ENCODE peak calls at places on chromosomes 5 and 9, in seven cellular contexts. F is B cell, R is AG04450, E is activated T-cell treated with anti-CD3 and anti-CD28 coated beads for 1 hour, I is heart left ventricle, G is Peyer's patch, Z is GM23248. B is an unnamed sample.

GRCh38 chr5:158246661-158247060 is 387.7 kb upstream of the CLINT1 start:
- DNase-seq in F (no peak), R (no peak), E (no peak), I (no peak), G (no peak), Z (no peak), B (no peak)

GRCh38 chr9:120583958-120584369 is 4.0 kb upstream of the CDK5RAP2 start:
- DNase-seq in F (peak; percentile 86), R (peak; percentile 69), E (no peak), I (peak; percentile 44), G (peak; percentile 28), Z (peak; percentile 77), B (peak; percentile 63)

GRCh38 chr9:123355761-123356520 is at the start of gene CRB2:
- DNase-seq in F (no peak), R (no peak), E (no peak), I (no peak), G (no peak), Z (no peak), B (no peak)

GRCh38 chr9:136626740-136627642 is 35.7 kb upstream of the EGFL7 start:
- DNase-seq in F (no peak), R (no peak), E (no peak), I (peak; percentile 6), G (no peak), Z (peak; percentile 26), B (no peak)

GRCh38 chr5:124663101-124663506 is 83.3 kb downstream of the ZNF608 start:
- DNase-seq in F (no peak), R (no peak), E (no peak), I (no peak), G (no peak), Z (peak; percentile 29), B (no peak)

GRCh38 chr5:4571248-4571950 is 568.7 kb upstream of the ADAMTS16 start:
- DNase-seq in F (no peak), R (no peak), E (no peak), I (no peak), G (no peak), Z (no peak), B (no peak)

GRCh38 chr9:104240890-104241289 is 146.8 kb downstream of the SMC2 start:
- DNase-seq in F (no peak), R (no peak), E (no peak), I (no peak), G (no peak), Z (no peak), B (no peak)

GRCh38 chr9:138097501-138097991 is 220.0 kb downstream of the CACNA1B start:
- DNase-seq in F (no peak), R (no peak), E (no peak), I (peak; percentile 1), G (peak; percentile 3), Z (no peak), B (no peak)

GRCh38 chr9:97889941-97890557 is 32.3 kb downstream of the TRMO start:
- DNase-seq in F (no peak), R (no peak), E (peak; percentile 64), I (no peak), G (peak; percentile 47), Z (peak; percentile 44), B (peak; percentile 36)

GRCh38 chr9:128945798-128946501 is 1.5 kb downstream of the DOLK start:
- DNase-seq in F (no peak), R (no peak), E (no peak), I (no peak), G (no peak), Z (no peak), B (no peak)

GRCh38 chr5:139204196-139204595 is 6.0 kb upstream of the SIL1 start:
- DNase-seq in F (no peak), R (no peak), E (no peak), I (no peak), G (no peak), Z (no peak), B (no peak)

GRCh38 chr9:134617246-134617645 is 24.4 kb upstream of the COL5A1 start:
- DNase-seq in F (no peak), R (no peak), E (no peak), I (no peak), G (no peak), Z (no peak), B (no peak)

GRCh38 chr9:92276223-92277007 is 17.1 kb downstream of the IARS1 start:
- DNase-seq in F (no peak), R (no peak), E (no peak), I (no peak), G (no peak), Z (no peak), B (no peak)

GRCh38 chr9:81653240-81653639 is 36.1 kb downstream of the TLE1 start:
- DNase-seq in F (no peak), R (no peak), E (no peak), I (no peak), G (no peak), Z (peak; percentile 37), B (no peak)

GRCh38 chr9:123327697-123328100 is 28.3 kb upstream of the CRB2 start:
- DNase-seq in F (no peak), R (no peak), E (no peak), I (no peak), G (no peak), Z (no peak), B (no peak)

GRCh38 chr9:129283705-129284606 is 105.9 kb upstream of the IER5L start:
- DNase-seq in F (no peak), R (no peak), E (no peak), I (peak; percentile 5), G (no peak), Z (no peak), B (no peak)

GRCh38 chr5:99378443-99378842 is 449.6 kb upstream of the CHD1 start:
- DNase-seq in F (no peak), R (no peak), E (no peak), I (no peak), G (no peak), Z (no peak), B (no peak)

GRCh38 chr9:33750839-33751339 is 44.5 kb upstream of the PRSS3 start:
- DNase-seq in F (no peak), R (no peak), E (no peak), I (no peak), G (no peak), Z (peak; percentile 54), B (no peak)

GRCh38 chr5:111830333-111830732 is 73.3 kb upstream of the NREP start:
- DNase-seq in F (no peak), R (no peak), E (no peak), I (no peak), G (no peak), Z (peak; percentile 65), B (no peak)

GRCh38 chr5:86748538-86749105 is 130.9 kb downstream of the COX7C start:
- DNase-seq in F (no peak), R (no peak), E (no peak), I (no peak), G (no peak), Z (no peak), B (no peak)

GRCh38 chr5:37696190-37697021 is 143.4 kb downstream of the GDNF start:
- DNase-seq in F (no peak), R (no peak), E (no peak), I (no peak), G (no peak), Z (peak; percentile 77), B (no peak)

GRCh38 chr5:82339744-82340143 is 61.6 kb upstream of the RPS23 start:
- DNase-seq in F (no peak), R (no peak), E (no peak), I (no peak), G (no peak), Z (no peak), B (no peak)

GRCh38 chr5:163867324-163867723 is 361.9 kb downstream of the MAT2B start:
- DNase-seq in F (no peak), R (no peak), E (no peak), I (no peak), G (no peak), Z (no peak), B (no peak)

GRCh38 chr5:166710275-166710674 is 1581.2 kb upstream of the WWC1 start:
- DNase-seq in F (no peak), R (no peak), E (no peak), I (no peak), G (no peak), Z (no peak), B (no peak)

GRCh38 chr5:135434591-135435466 is 12.3 kb downstream of the DCANP1 start:
- DNase-seq in F (no peak), R (no peak), E (no peak), I (no peak), G (no peak), Z (peak; percentile 34), B (no peak)

GRCh38 chr5:116938488-116938887 is 363.9 kb upstream of the SEMA6A start:
- DNase-seq in F (no peak), R (no peak), E (no peak), I (no peak), G (no peak), Z (no peak), B (no peak)

GRCh38 chr9:137046094-137046787 is at the start of gene NPDC1:
- DNase-seq in F (peak; percentile 82), R (no peak), E (peak; percentile 69), I (peak; percentile 82), G (peak; percentile 73), Z (peak; percentile 90), B (peak; percentile 70)

GRCh38 chr9:3788211-3788610 is 262.4 kb upstream of the RFX3 start:
- DNase-seq in F (no peak), R (no peak), E (no peak), I (no peak), G (no peak), Z (no peak), B (no peak)

GRCh38 chr9:83199240-83199639 is 136.3 kb upstream of the RASEF start:
- DNase-seq in F (no peak), R (no peak), E (no peak), I (peak; percentile 36), G (no peak), Z (peak; percentile 66), B (no peak)

GRCh38 chr5:174424219-174425053 is 299.9 kb upstream of the MSX2 start:
- DNase-seq in F (no peak), R (no peak), E (no peak), I (no peak), G (no peak), Z (peak; percentile 17), B (no peak)

GRCh38 chr9:68472119-68472518 is 68.6 kb downstream of the TMEM252 start:
- DNase-seq in F (no peak), R (no peak), E (no peak), I (no peak), G (no peak), Z (no peak), B (no peak)

GRCh38 chr5:174159327-174160247 is 114.1 kb downstream of the NSG2 start:
- DNase-seq in F (peak; percentile 0), R (no peak), E (no peak), I (no peak), G (no peak), Z (peak; percentile 66), B (no peak)

GRCh38 chr9:101877439-101877838 is 139.0 kb upstream of the GRIN3A start:
- DNase-seq in F (no peak), R (no peak), E (no peak), I (no peak), G (no peak), Z (no peak), B (no peak)

GRCh38 chr5:115579747-115580173 is 22.5 kb downstream of the TICAM2 start:
- DNase-seq in F (no peak), R (no peak), E (no peak), I (no peak), G (no peak), Z (peak; percentile 30), B (no peak)

B was measured in immature natural killer cell.